ENCODE peak calls at places on chromosomes 1 and 21, in seven cellular contexts. One of them, this sample, is unnamed.

GRCh38 chr1:165884690-165885304 is 57.4 kb downstream of the UCK2 start:
- DNase-seq in Panc1: no peak
- DNase-seq in CD8-positive, alpha-beta memory T cell: no peak
- DNase-seq in naive thymus-derived CD4-positive, alpha-beta T cell: no peak
- DNase-seq in stomach: no peak
- DNase-seq in left ventricle myocardium inferior: no peak
- DNase-seq in prostate gland: peak; percentile 47
- DNase-seq in this sample: no peak

GRCh38 chr1:110672001-110672752 is 2.6 kb downstream of the KCNA3 start:
- DNase-seq in left ventricle myocardium inferior: no peak
- DNase-seq in prostate gland: no peak
- DNase-seq in Panc1: no peak
- DNase-seq in naive thymus-derived CD4-positive, alpha-beta T cell: peak; percentile 84
- DNase-seq in CD8-positive, alpha-beta memory T cell: peak; percentile 92
- DNase-seq in stomach: no peak
- DNase-seq in this sample: no peak

GRCh38 chr1:83996621-83997020 is 2.3 kb downstream of the TTLL7 start:
- DNase-seq in prostate gland: no peak
- DNase-seq in left ventricle myocardium inferior: no peak
- DNase-seq in stomach: no peak
- DNase-seq in naive thymus-derived CD4-positive, alpha-beta T cell: no peak
- DNase-seq in CD8-positive, alpha-beta memory T cell: no peak
- DNase-seq in Panc1: no peak
- DNase-seq in this sample: no peak

GRCh38 chr1:27528701-27529637 is 39.0 kb upstream of the WASF2 start:
- DNase-seq in stomach: no peak
- DNase-seq in naive thymus-derived CD4-positive, alpha-beta T cell: no peak
- DNase-seq in prostate gland: peak; percentile 67
- DNase-seq in Panc1: no peak
- DNase-seq in left ventricle myocardium inferior: peak; percentile 78
- DNase-seq in CD8-positive, alpha-beta memory T cell: no peak
- DNase-seq in this sample: no peak

GRCh38 chr1:223363856-223364684 is at the start of gene SUSD4:
- DNase-seq in naive thymus-derived CD4-positive, alpha-beta T cell: peak; percentile 85
- DNase-seq in left ventricle myocardium inferior: peak; percentile 42
- DNase-seq in CD8-positive, alpha-beta memory T cell: peak; percentile 65
- DNase-seq in Panc1: no peak
- DNase-seq in prostate gland: peak; percentile 51
- DNase-seq in stomach: peak; percentile 82
- DNase-seq in this sample: no peak

GRCh38 chr1:205772607-205773032 is 2.7 kb downstream of the RAB29 start:
- DNase-seq in left ventricle myocardium inferior: no peak
- DNase-seq in Panc1: no peak
- DNase-seq in CD8-positive, alpha-beta memory T cell: no peak
- DNase-seq in prostate gland: no peak
- DNase-seq in naive thymus-derived CD4-positive, alpha-beta T cell: no peak
- DNase-seq in stomach: no peak
- DNase-seq in this sample: no peak

GRCh38 chr1:89025928-89026327 is 3.3 kb upstream of the GBP3 start:
- DNase-seq in naive thymus-derived CD4-positive, alpha-beta T cell: no peak
- DNase-seq in prostate gland: no peak
- DNase-seq in stomach: no peak
- DNase-seq in CD8-positive, alpha-beta memory T cell: no peak
- DNase-seq in left ventricle myocardium inferior: no peak
- DNase-seq in Panc1: no peak
- DNase-seq in this sample: no peak

GRCh38 chr1:20371411-20371810 is 80.7 kb downstream of the VWA5B1 start:
- DNase-seq in prostate gland: no peak
- DNase-seq in Panc1: no peak
- DNase-seq in stomach: no peak
- DNase-seq in left ventricle myocardium inferior: no peak
- DNase-seq in naive thymus-derived CD4-positive, alpha-beta T cell: no peak
- DNase-seq in CD8-positive, alpha-beta memory T cell: no peak
- DNase-seq in this sample: no peak

GRCh38 chr1:153610334-153611023 is 2.5 kb downstream of the S100A16 start:
- DNase-seq in left ventricle myocardium inferior: no peak
- DNase-seq in naive thymus-derived CD4-positive, alpha-beta T cell: no peak
- DNase-seq in stomach: no peak
- DNase-seq in prostate gland: no peak
- DNase-seq in CD8-positive, alpha-beta memory T cell: no peak
- DNase-seq in Panc1: no peak
- DNase-seq in this sample: no peak

GRCh38 chr1:165865941-165866340 is 38.5 kb downstream of the UCK2 start:
- DNase-seq in CD8-positive, alpha-beta memory T cell: no peak
- DNase-seq in prostate gland: no peak
- DNase-seq in naive thymus-derived CD4-positive, alpha-beta T cell: no peak
- DNase-seq in Panc1: no peak
- DNase-seq in stomach: no peak
- DNase-seq in left ventricle myocardium inferior: no peak
- DNase-seq in this sample: no peak

GRCh38 chr1:160284782-160285344 is at the start of gene PEX19:
- DNase-seq in naive thymus-derived CD4-positive, alpha-beta T cell: peak; percentile 92
- DNase-seq in CD8-positive, alpha-beta memory T cell: peak; percentile 95
- DNase-seq in stomach: peak; percentile 94
- DNase-seq in prostate gland: peak; percentile 94
- DNase-seq in Panc1: no peak
- DNase-seq in left ventricle myocardium inferior: peak; percentile 93
- DNase-seq in this sample: peak; percentile 85

GRCh38 chr1:160284220-160284781 is 632 bp downstream of the PEX19 start:
- DNase-seq in stomach: peak; percentile 28
- DNase-seq in prostate gland: no peak
- DNase-seq in Panc1: no peak
- DNase-seq in naive thymus-derived CD4-positive, alpha-beta T cell: no peak
- DNase-seq in CD8-positive, alpha-beta memory T cell: peak; percentile 49
- DNase-seq in left ventricle myocardium inferior: no peak
- DNase-seq in this sample: no peak

GRCh38 chr1:160282807-160283206 is 2.1 kb downstream of the PEX19 start:
- DNase-seq in Panc1: no peak
- DNase-seq in left ventricle myocardium inferior: no peak
- DNase-seq in naive thymus-derived CD4-positive, alpha-beta T cell: no peak
- DNase-seq in CD8-positive, alpha-beta memory T cell: no peak
- DNase-seq in stomach: no peak
- DNase-seq in prostate gland: no peak
- DNase-seq in this sample: no peak

GRCh38 chr1:160285506-160285905 is 573 bp upstream of the PEX19 start:
- DNase-seq in left ventricle myocardium inferior: no peak
- DNase-seq in CD8-positive, alpha-beta memory T cell: no peak
- DNase-seq in naive thymus-derived CD4-positive, alpha-beta T cell: no peak
- DNase-seq in Panc1: no peak
- DNase-seq in prostate gland: no peak
- DNase-seq in stomach: no peak
- DNase-seq in this sample: no peak
- H3K4me3 ChIP-seq in left ventricle myocardium inferior: peak overlapping the region; percentile 74
- H3K4me3 ChIP-seq in CD8-positive, alpha-beta memory T cell: peak overlapping the region; percentile 95
- H3K4me3 ChIP-seq in naive thymus-derived CD4-positive, alpha-beta T cell: peak overlapping the region; percentile 95
- H3K4me3 ChIP-seq in Panc1: peak overlapping the region; percentile 89
- H3K4me3 ChIP-seq in prostate gland: no peak overlapping the region
- H3K4me3 ChIP-seq in stomach: peak overlapping the region; percentile 78
- H3K4me3 ChIP-seq in this sample: peak overlapping the region; percentile 97

GRCh38 chr1:55214214-55214902 is 806 bp downstream of the USP24 start:
- DNase-seq in stomach: peak; percentile 39
- DNase-seq in prostate gland: peak; percentile 7
- DNase-seq in left ventricle myocardium inferior: peak; percentile 55
- DNase-seq in naive thymus-derived CD4-positive, alpha-beta T cell: peak; percentile 24
- DNase-seq in Panc1: no peak
- DNase-seq in CD8-positive, alpha-beta memory T cell: peak; percentile 68
- DNase-seq in this sample: no peak
- H3K4me1 ChIP-seq in stomach: peaks cover 28% of the 10 kb centered on the region
- H3K4me1 ChIP-seq in prostate gland: peaks cover 3% of the 10 kb centered on the region
- H3K4me1 ChIP-seq in left ventricle myocardium inferior: peaks cover 83% of the 10 kb centered on the region
- H3K4me1 ChIP-seq in naive thymus-derived CD4-positive, alpha-beta T cell: peaks cover 50% of the 10 kb centered on the region
- H3K4me1 ChIP-seq in Panc1: peaks cover 46% of the 10 kb centered on the region
- H3K4me1 ChIP-seq in CD8-positive, alpha-beta memory T cell: peaks cover 72% of the 10 kb centered on the region
- H3K4me1 ChIP-seq in this sample: peaks cover 36% of the 10 kb centered on the region

GRCh38 chr1:28552482-28553228 is at the start of gene TRNAU1AP:
- DNase-seq in CD8-positive, alpha-beta memory T cell: peak; percentile 97
- DNase-seq in naive thymus-derived CD4-positive, alpha-beta T cell: peak; percentile 97
- DNase-seq in prostate gland: peak; percentile 94
- DNase-seq in left ventricle myocardium inferior: peak; percentile 97
- DNase-seq in Panc1: peak; percentile 88
- DNase-seq in stomach: peak; percentile 98
- DNase-seq in this sample: peak; percentile 81

GRCh38 chr1:28553229-28553930 is 495 bp downstream of the TRNAU1AP start:
- DNase-seq in CD8-positive, alpha-beta memory T cell: no peak
- DNase-seq in Panc1: no peak
- DNase-seq in prostate gland: peak; percentile 15
- DNase-seq in stomach: peak; percentile 30
- DNase-seq in naive thymus-derived CD4-positive, alpha-beta T cell: peak; percentile 11
- DNase-seq in left ventricle myocardium inferior: peak; percentile 26
- DNase-seq in this sample: no peak

DNA sequence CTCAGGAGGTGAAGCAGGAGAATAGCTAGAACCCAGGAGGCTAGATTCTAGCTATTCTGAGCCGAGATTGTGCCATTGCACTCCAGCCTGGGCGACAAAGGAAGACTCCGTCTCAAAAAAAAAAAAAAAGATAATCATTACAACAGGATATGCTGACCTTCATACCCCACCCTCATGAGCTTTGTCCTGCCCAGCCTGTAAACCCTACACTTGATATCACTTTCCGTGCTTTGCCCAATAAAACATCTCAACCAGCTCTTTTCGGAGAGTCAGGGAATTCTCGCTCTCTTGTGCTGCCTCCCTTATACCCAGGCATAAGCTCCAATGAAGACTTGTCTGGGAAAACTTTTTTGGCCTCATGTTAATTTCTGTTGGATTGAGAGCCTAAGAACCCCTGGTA is 1.5 kb upstream of the TRNAU1AP start:
- DNase-seq in stomach: no peak
- DNase-seq in Panc1: no peak
- DNase-seq in prostate gland: no peak
- DNase-seq in left ventricle myocardium inferior: no peak
- DNase-seq in naive thymus-derived CD4-positive, alpha-beta T cell: no peak
- DNase-seq in CD8-positive, alpha-beta memory T cell: no peak
- DNase-seq in this sample: no peak
- H3K4me3 ChIP-seq in stomach: no peak overlapping the region
- H3K4me3 ChIP-seq in Panc1: no peak overlapping the region
- H3K4me3 ChIP-seq in prostate gland: no peak overlapping the region
- H3K4me3 ChIP-seq in left ventricle myocardium inferior: no peak overlapping the region
- H3K4me3 ChIP-seq in naive thymus-derived CD4-positive, alpha-beta T cell: no peak overlapping the region
- H3K4me3 ChIP-seq in CD8-positive, alpha-beta memory T cell: no peak overlapping the region
- H3K4me3 ChIP-seq in this sample: no peak overlapping the region

DNA sequence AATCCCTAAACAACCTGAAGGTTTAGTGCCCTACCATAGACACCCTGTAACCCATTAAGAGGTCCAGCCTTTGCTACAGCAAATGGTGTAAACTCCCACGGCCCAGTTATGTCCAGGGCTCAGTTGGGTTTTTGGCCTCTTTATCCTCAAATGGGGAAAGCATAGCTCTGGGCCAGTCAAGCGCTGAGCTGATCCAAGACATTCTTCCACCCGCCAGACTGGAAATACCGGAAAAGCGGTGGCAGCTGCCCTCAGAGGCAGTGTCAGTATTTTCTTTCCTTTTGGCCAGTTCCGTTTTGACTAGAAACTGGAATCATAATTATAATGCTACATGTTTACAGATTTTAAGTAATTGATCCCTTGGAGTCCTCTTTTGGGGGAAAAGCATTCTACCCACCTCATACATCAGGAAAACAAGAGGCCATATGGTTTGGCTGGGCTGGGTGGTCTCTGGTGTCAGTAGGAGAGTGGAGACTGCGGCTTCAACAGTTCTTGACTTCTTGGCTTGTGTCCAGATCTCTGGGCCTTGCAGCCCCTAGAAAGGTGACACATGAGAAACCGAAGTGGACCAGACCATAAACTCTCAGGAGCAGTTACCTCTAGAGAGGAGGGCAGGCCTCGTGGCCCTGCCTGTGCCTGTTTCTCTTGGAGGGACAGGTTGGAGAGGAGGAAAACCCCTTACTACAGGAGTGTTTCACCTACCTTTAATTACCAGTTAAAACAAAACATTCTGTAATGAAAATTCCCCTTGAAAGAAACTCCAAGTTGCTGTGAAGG is 30.2 kb upstream of the CLDN14 start:
- DNase-seq in left ventricle myocardium inferior: no peak
- DNase-seq in prostate gland: peak; percentile 91
- DNase-seq in Panc1: no peak
- DNase-seq in stomach: peak; percentile 89
- DNase-seq in naive thymus-derived CD4-positive, alpha-beta T cell: no peak
- DNase-seq in CD8-positive, alpha-beta memory T cell: no peak
- DNase-seq in this sample: no peak
- H3K4me1 ChIP-seq in left ventricle myocardium inferior: no peaks in the 10 kb centered on the region
- H3K4me1 ChIP-seq in prostate gland: peaks cover 31% of the 10 kb centered on the region
- H3K4me1 ChIP-seq in Panc1: no peaks in the 10 kb centered on the region
- H3K4me1 ChIP-seq in stomach: peaks cover 7% of the 10 kb centered on the region
- H3K4me1 ChIP-seq in naive thymus-derived CD4-positive, alpha-beta T cell: peaks cover 6% of the 10 kb centered on the region
- H3K4me1 ChIP-seq in CD8-positive, alpha-beta memory T cell: no peaks in the 10 kb centered on the region
- H3K4me1 ChIP-seq in this sample: no peaks in the 10 kb centered on the region

DNA sequence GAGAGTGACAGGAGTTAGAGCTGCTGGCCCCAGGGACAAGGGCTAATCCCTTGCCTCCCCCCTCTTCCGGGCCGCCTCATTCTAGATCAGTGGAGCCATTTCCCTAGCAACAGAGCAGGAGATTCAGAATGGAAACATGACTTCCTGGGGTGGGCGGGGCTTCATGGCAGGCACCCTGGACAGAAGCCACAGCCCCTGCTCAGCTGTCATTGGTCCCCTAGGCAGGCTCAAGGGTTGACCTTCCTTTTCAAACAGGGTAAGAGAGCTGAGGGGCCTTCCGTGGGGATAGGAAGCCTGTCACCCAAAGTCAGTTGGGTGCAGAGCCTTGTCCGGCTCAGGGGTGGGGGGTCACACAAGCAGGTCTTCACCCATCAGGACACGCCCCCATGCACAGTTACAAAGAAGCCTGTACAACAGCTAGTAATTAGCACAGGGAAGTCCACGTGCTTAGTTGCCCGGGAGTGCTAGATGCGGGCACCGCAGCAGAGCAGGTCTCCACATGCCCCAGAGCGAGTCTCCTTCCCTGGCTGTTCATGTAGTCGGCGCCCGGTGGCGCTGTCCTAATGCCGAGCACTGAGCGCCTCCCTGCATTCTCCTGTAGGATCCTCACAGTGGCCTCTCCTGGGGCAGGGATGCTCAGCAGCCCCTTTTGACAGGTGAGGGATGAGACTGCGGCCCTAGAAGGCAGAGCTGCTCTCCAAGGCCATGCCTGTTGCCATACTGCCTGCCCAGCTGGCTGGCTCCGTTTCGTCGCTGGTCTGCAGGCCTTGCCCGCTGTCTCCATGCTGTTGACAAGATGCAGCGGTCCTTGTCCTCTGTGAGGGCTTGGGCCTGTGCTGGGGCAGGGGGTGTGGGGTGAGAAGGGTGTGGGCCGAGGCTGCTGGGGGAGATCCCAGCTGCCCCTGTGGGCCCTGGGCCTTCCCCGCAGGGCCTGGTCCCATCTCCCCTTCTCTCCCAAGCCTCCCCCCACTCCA is 5.1 kb downstream of the TMEM201 start:
- DNase-seq in CD8-positive, alpha-beta memory T cell: no peak
- DNase-seq in prostate gland: peak; percentile 38
- DNase-seq in naive thymus-derived CD4-positive, alpha-beta T cell: peak; percentile 27
- DNase-seq in Panc1: no peak
- DNase-seq in stomach: peak; percentile 49
- DNase-seq in left ventricle myocardium inferior: peak; percentile 81
- DNase-seq in this sample: no peak
- H3K4me3 ChIP-seq in CD8-positive, alpha-beta memory T cell: no peak overlapping the region
- H3K4me3 ChIP-seq in prostate gland: no peak overlapping the region
- H3K4me3 ChIP-seq in naive thymus-derived CD4-positive, alpha-beta T cell: no peak overlapping the region
- H3K4me3 ChIP-seq in Panc1: no peak overlapping the region
- H3K4me3 ChIP-seq in stomach: no peak overlapping the region
- H3K4me3 ChIP-seq in left ventricle myocardium inferior: peak overlapping the region; percentile 22
- H3K4me3 ChIP-seq in this sample: no peak overlapping the region